ENCODE peak calls at places on chromosomes 4 and X, in four cellular contexts. P is HCT116, D is GM12878, Y is K562. Q is an unnamed sample.

GRCh38 chrX:63330681-63331080 is 20.5 kb downstream of the SPIN4 start:
- DNase-seq in P (no peak), D (no peak), Y (no peak), Q (no peak)

GRCh38 chr4:165915215-165915614 is 42.2 kb downstream of the TLL1 start:
- DNase-seq in P (no peak), D (no peak), Y (no peak), Q (no peak)

GRCh38 chr4:146186556-146186955 is 11.0 kb downstream of the LSM6 start:
- DNase-seq in P (no peak), D (no peak), Y (no peak), Q (no peak)

GRCh38 chr4:20254517-20255250 is 3.0 kb downstream of the SLIT2 start:
- DNase-seq in P (no peak), D (no peak), Y (no peak), Q (no peak)

GRCh38 chrX:153554519-153555167 is 37.2 kb downstream of the ATP2B3 start:
- DNase-seq in P (peak; percentile 24), D (no peak), Y (peak; percentile 68), Q (no peak)

GRCh38 chr4:48268956-48269860 is at the start of gene TEC:
- DNase-seq in P (peak; percentile 48), D (no peak), Y (peak; percentile 64), Q (peak; percentile 83)

GRCh38 chrX:86028681-86029080 is 18.7 kb downstream of the CHM start:
- DNase-seq in P (no peak), D (no peak), Y (no peak), Q (no peak)

GRCh38 chr4:164977243-164978164 is at the start of gene TRIM61:
- DNase-seq in P (no peak), D (peak; percentile 54), Y (peak; percentile 11), Q (no peak)

GRCh38 chrX:125651426-125651825 is 331.8 kb downstream of the TEX13C start:
- DNase-seq in P (no peak), D (no peak), Y (no peak), Q (no peak)

GRCh38 chr4:613126-613525 is 12.2 kb upstream of the PDE6B start:
- DNase-seq in P (no peak), D (no peak), Y (no peak), Q (no peak)

GRCh38 chr4:620201-620600 is 5.2 kb upstream of the PDE6B start:
- DNase-seq in P (no peak), D (no peak), Y (no peak), Q (no peak)

GRCh38 chr4:617644-618330 is 7.6 kb upstream of the PDE6B start:
- DNase-seq in P (no peak), D (no peak), Y (no peak), Q (no peak)

GRCh38 chr4:620851-621261 is 4.5 kb upstream of the PDE6B start:
- DNase-seq in P (no peak), D (no peak), Y (no peak), Q (peak; percentile 19)

GRCh38 chr4:616911-617643 is 8.3 kb upstream of the PDE6B start:
- DNase-seq in P (no peak), D (no peak), Y (no peak), Q (no peak)
- TF ChIP-seq EGR1 in P (no peak), D (no peak), Y (no peak), Q (no peak)

GRCh38 chr4:149555146-149555545 is 260.5 kb downstream of the IQCM start:
- DNase-seq in P (no peak), D (no peak), Y (no peak), Q (no peak)

GRCh38 chr4:149553959-149554520 is 261.6 kb downstream of the IQCM start:
- DNase-seq in P (no peak), D (no peak), Y (no peak), Q (no peak)

GRCh38 chr4:149552601-149553000 is 263.0 kb downstream of the IQCM start:
- DNase-seq in P (no peak), D (no peak), Y (no peak), Q (no peak)

DNA sequence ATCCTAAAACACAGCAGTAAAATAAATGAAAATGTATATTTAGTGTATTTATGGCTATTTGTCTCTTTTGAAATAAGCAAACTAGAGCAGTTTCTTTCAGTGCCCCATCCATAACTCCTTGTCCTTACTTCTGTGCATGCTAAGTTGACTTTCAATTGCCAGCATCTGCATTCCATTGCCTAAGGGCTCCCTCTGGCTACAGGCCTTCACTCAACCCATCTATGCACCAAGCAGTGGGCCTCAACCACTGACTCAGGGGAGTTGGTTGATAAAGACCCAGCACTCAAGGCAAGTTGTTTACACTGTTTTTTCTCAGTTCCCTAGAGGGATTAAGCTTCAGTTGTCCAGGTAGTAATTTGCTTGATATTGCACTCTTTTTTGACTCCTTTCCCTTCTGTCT is 265.7 kb downstream of the IQCM start:
- DNase-seq in P (no peak), D (no peak), Y (no peak), Q (no peak)
- TF ChIP-seq EGR1 in P (no peak), D (no peak), Y (no peak), Q (no peak)

DNA sequence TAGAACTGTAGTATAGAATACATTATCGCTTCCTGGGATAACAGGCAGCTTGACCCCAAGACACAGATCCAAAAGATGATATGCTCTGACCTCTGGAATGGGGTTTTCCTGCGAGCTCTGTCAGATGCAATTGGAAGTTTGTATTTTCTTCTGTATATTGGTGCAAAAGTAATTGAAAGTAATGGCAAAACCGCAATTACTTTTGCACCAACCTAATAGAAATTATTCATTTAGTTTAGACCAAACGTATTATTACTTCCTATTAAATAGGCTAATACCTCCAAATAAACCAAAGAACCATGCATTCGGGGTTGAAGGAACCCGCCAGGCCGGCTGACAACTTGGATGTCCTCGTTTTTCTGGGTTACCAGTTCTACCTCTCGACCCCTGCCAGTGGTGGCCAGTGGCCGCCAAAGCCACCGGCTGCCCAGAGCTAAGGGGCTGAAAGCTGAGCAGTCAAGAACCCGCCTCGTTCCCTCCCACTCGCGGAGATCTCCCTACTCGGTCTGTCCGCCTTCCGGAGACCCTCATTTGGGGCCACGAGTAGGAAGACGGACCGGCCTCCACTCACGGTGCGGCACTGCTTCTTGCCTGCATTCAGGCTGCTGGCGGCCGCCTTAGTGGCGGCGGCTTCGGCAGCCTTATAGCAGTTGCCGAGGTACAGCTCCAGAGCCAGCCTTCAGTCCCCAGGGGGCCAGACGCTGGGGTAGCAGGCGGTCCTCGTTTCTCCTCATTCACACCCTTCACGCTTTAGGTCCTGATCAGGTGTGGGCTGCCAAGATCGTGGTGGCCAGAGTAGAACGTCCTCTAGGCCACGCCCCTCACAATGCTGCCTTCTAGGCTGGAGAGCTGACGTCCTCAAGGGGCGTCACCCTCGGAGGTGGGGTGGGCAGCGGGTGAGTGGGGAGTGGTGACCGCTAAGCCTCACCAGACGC is 121.9 kb downstream of the RBMX2 start:
- DNase-seq in P (no peak), D (no peak), Y (peak; percentile 78), Q (no peak)
- TF ChIP-seq EGR1 in P (no peak), D (no peak), Y (no peak), Q (no peak)

DNA sequence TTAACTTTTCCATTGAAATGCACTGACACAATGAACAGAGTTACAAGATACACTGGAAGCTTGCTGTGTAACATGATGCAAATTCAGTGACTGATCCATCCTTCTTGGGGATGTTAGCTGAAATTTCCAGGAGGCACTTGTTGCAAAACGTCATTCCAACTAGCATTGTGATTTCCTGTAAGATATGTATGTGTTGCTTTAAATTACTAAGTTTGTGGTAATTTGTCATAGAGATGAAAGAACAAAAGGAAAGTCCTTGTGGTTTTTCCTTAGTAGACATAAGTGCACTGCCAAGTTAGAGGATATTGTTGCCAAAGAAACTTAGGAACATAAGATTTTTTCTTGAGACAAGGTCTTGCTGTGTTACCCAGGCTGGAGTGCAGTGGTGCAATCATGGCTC is 505.8 kb downstream of the STIM2 start:
- DNase-seq in P (no peak), D (no peak), Y (no peak), Q (no peak)
- TF ChIP-seq EGR1 in P (no peak), D (no peak), Y (no peak), Q (no peak)

GRCh38 chr4:82201805-82202636 is 171.8 kb downstream of the HNRNPD start:
- DNase-seq in P (peak; percentile 36), D (no peak), Y (peak; percentile 13), Q (peak; percentile 71)
- TF ChIP-seq EGR1 in P (no peak), D (no peak), Y (no peak), Q (no peak)

GRCh38 chr4:76197971-76198410 is 15.6 kb downstream of the SCARB2 start:
- DNase-seq in P (no peak), D (no peak), Y (no peak), Q (no peak)
- TF ChIP-seq EGR1 in P (no peak), D (no peak), Y (peak; percentile 47), Q (no peak)

GRCh38 chr4:53536328-53536727 is 55.0 kb downstream of the LNX1 start:
- DNase-seq in P (no peak), D (no peak), Y (no peak), Q (no peak)
- TF ChIP-seq EGR1 in P (no peak), D (no peak), Y (no peak), Q (no peak)

DNA sequence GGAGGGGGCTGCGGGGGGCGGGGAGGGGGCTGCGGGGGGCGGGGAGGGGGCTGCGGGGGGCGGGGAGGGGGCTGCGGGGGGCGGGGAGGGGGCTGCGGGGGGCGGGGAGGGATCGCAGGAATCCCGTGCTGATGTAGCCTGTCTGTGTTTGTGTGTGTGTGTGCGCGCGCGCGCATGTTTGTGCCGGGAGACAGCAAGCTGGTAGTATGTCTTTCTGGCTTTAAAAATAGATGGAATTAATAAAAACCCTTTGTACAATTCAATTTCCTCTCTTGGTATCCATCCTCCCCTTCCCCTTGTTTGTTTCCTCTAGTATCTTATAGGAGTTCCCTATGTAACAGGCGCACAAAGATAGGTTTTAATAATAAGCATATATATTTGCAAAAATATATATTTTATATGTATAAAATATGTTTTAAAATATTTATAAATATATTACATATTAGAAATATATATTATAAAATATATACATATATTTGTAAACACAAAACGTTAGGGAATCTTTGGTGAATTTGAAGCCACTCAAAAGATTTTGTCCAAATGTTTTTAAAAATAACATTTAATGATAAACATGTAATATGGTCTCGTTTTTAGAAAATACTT is 782 bp downstream of the ARHGAP24 start:
- DNase-seq in P (no peak), D (no peak), Y (no peak), Q (no peak)
- TF ChIP-seq EGR1 in P (no peak), D (no peak), Y (no peak), Q (no peak)

DNA sequence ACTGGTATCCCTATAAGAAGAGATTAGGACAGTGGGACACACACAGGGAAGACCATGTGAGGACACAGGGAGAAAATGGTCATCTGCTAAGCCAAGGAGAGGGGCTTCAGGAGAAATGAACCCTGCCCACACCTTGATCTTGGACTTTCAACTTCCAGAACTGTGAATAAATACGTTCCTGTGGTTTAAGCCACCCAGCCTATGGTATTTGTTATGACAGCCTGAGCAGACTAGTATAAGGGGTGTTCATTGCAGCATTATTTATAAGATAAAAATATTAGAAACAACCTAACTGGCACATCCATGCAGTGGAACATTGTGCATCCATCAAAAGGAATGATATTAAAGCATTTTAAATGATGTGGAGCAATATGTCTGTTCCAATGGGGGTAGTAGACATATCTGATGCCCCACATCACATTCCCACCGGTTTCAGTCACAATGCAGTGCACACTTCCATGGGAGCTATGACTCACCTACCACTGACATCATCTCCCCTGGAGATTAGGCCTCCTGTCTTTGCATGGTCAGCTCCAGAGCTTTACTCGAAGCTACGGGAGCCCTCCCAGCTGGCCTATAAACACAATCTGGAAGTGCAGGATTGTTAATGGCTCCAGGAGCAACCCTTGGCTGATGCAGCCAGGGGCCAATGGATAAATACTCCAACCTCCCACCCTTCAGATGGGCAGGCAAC is 38.9 kb upstream of the MAMLD1 start:
- DNase-seq in P (peak; percentile 22), D (no peak), Y (no peak), Q (no peak)
- TF ChIP-seq EGR1 in P (no peak), D (no peak), Y (no peak), Q (no peak)